ENCODE peak calls at places on chromosome X, in four cellular contexts. C, J, X and A are unnamed samples.

GRCh38 chrX:48083212-48083611 is 11.8 kb upstream of the ZNF630 start:
- DNase-seq in X (no peak), C (peak), J (peak), A (peak)

GRCh38 chrX:150052226-150052625 is 113.9 kb upstream of the EOLA2 start:
- DNase-seq in J (peak), C (no peak), X (no peak), A (no peak)

GRCh38 chrX:153562546-153562945 is 36.4 kb downstream of the CCNQ start:
- DNase-seq in J (no peak), C (no peak), X (no peak), A (no peak)

GRCh38 chrX:123846598-123847038 is 13.2 kb upstream of the XIAP start:
- DNase-seq in J (peak), X (no peak), C (no peak), A (no peak)

GRCh38 chrX:49165901-49166881 is 3.6 kb downstream of the MAGIX start:
- DNase-seq in C (peak), X (peak), J (peak), A (no peak)

GRCh38 chrX:47577901-47578300 is 4.3 kb upstream of the TIMP1 start:
- DNase-seq in X (no peak), C (no peak), J (no peak), A (no peak)

GRCh38 chrX:72029473-72030411 is 102.0 kb downstream of the RTL5 start:
- DNase-seq in J (peak), X (no peak), C (peak), A (peak)

GRCh38 chrX:80807606-80808159 is 2.0 kb downstream of the BRWD3 start:
- DNase-seq in X (no peak), J (peak), C (peak), A (no peak)

GRCh38 chrX:121322159-121322558 is 274.7 kb downstream of the GLUD2 start:
- DNase-seq in X (no peak), C (no peak), J (peak), A (no peak)

GRCh38 chrX:12360389-12360788 is 222.1 kb downstream of the FRMPD4 start:
- DNase-seq in X (no peak), J (peak), C (peak), A (no peak)

GRCh38 chrX:24506082-24506481 is 41.0 kb downstream of the PDK3 start:
- DNase-seq in C (no peak), X (no peak), J (peak), A (no peak)

GRCh38 chrX:115330498-115331138 is 41.1 kb downstream of the LUZP4 start:
- DNase-seq in C (peak), X (no peak), J (peak), A (peak)
- H3K4me3 ChIP-seq in C (no peak), X (peak), J (no peak), A (peak)

GRCh38 chrX:41025926-41026325 is 59.3 kb upstream of the USP9X start:
- DNase-seq in X (no peak), J (no peak), C (peak), A (no peak)
- H3K4me3 ChIP-seq in X (no peak), J (no peak), C (peak), A (no peak)

GRCh38 chrX:10906861-10907260 is 204.3 kb upstream of the HCCS start:
- DNase-seq in X (no peak), J (no peak), C (no peak), A (no peak)

GRCh38 chrX:10902001-10902400 is 209.1 kb upstream of the HCCS start:
- DNase-seq in J (peak), C (no peak), X (no peak), A (no peak)

GRCh38 chrX:10901290-10901633 is 209.9 kb upstream of the HCCS start:
- DNase-seq in C (no peak), J (no peak), X (no peak), A (no peak)

GRCh38 chrX:10903518-10903917 is 207.6 kb upstream of the HCCS start:
- DNase-seq in J (no peak), X (no peak), C (no peak), A (no peak)

DNA sequence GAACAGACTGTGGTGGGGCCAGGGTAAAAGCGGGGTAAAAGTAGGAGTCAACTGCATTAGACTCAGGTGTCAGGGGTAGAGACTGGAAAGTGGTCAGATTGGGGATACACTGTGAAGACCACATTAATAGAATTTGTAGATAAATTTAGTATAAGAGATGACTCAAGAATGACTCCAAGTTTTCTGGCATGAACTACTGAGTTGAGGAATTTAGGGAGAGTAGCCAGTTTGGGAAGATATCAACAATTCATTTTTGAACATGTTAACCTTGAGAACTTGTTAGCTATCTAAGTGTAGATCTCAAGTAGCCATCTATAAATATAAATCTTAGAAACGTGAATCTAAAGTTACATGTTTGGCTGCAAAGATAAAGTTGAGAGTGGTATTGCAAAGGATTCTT is 206.9 kb upstream of the HCCS start:
- DNase-seq in J (no peak), X (no peak), C (no peak), A (no peak)
- H3K4me3 ChIP-seq in J (no peak), X (no peak), C (no peak), A (no peak)

DNA sequence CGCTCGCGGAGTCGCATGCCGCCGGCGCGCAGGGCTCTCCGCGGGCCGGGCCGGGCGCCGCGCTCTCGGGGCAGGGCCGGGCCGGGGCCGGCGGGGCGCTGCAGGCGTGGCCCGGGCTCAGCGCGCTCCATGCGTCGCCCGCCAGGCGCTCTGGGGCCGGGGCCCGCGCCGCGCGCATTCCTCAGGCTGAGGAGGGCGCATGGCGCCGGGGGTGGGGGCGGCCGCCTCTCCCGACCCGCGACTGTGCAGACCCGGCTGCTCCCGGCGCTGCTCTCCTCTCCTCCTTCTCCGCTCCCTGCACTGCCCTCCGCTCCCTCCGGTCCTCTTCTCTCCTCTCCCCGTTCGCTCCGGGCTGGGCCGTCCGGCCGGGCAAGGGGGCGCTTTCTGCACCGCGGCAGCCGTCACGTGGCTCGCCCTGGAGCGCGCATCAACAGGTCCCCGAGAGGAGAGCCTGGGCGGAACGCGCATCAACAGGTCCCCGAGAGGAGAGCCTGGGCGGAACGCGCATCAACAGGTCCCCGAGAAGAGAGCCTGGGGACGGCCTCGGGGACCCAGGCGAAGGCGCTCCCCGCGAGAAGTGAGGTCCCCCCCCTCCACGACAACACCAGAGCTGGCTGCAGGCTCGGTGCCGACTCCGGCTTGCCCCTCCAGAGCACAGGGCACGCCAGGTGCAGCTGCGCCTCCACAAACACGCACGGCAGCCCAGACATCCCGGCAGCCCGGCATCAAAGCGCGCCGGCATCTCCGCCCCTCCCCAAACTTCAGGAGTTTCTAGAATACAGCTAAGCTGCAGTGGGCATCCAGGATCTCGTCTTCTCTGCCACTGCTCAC is 12.9 kb downstream of the PPP2R3B start:
- DNase-seq in X (peak), J (peak), C (peak), A (peak)
- H3K4me3 ChIP-seq in X (peak), J (peak), C (peak), A (peak)